ENCODE peak calls at places on chromosomes 6 and 20, in nine cellular contexts. A, B, C, Q, H, G, Y, E and F are unnamed samples.

GRCh38 chr6:33686225-33686742 is 25.2 kb downstream of the UQCC2 start:
- DNase-seq in A (no peak), B (no peak), C (no peak), Q (no peak), H (no peak), G (no peak), Y (no peak), E (no peak), F (no peak)

GRCh38 chr6:136491674-136492235 is 58.5 kb downstream of the MAP7 start:
- DNase-seq in A (no peak), B (no peak), C (no peak), Q (no peak), H (no peak), G (no peak), Y (no peak), E (no peak), F (no peak)

GRCh38 chr6:150195996-150196417 is 53.2 kb downstream of the PPP1R14C start:
- DNase-seq in A (peak; percentile 56), B (no peak), C (no peak), Q (no peak), H (peak; percentile 47), G (no peak), Y (no peak), E (no peak), F (no peak)

GRCh38 chr6:106569444-106569843 is 59.9 kb downstream of the RTN4IP1 start:
- DNase-seq in A (no peak), B (no peak), C (no peak), Q (no peak), H (no peak), G (no peak), Y (no peak), E (no peak), F (no peak)

GRCh38 chr20:59242714-59243626 is 57.4 kb upstream of the EDN3 start:
- DNase-seq in A (no peak), B (no peak), C (no peak), Q (no peak), H (no peak), G (no peak), Y (no peak), E (no peak), F (no peak)

GRCh38 chr6:79605968-79606764 is 25.0 kb upstream of the SH3BGRL2 start:
- DNase-seq in A (no peak), B (no peak), C (no peak), Q (no peak), H (no peak), G (no peak), Y (no peak), E (no peak), F (no peak)

GRCh38 chr20:53866787-53867740 is 203.3 kb downstream of the BCAS1 start:
- DNase-seq in A (no peak), B (no peak), C (no peak), Q (no peak), H (no peak), G (no peak), Y (no peak), E (no peak), F (no peak)

GRCh38 chr20:53748821-53749402 is 155.3 kb upstream of the ZNF217 start:
- DNase-seq in A (no peak), B (no peak), C (no peak), Q (no peak), H (no peak), G (no peak), Y (no peak), E (no peak), F (no peak)

GRCh38 chr6:44012078-44012493 is 115.2 kb downstream of the MRPL14 start:
- DNase-seq in A (peak; percentile 34), B (no peak), C (peak; percentile 57), Q (no peak), H (no peak), G (no peak), Y (no peak), E (peak; percentile 16), F (peak; percentile 90)

GRCh38 chr6:15510536-15511247 is 152.1 kb downstream of the DTNBP1 start:
- DNase-seq in A (no peak), B (no peak), C (peak; percentile 55), Q (no peak), H (no peak), G (no peak), Y (no peak), E (no peak), F (no peak)

GRCh38 chr6:70717038-70717801 is 49.5 kb downstream of the SMAP1 start:
- DNase-seq in A (no peak), B (peak; percentile 2), C (no peak), Q (no peak), H (no peak), G (no peak), Y (no peak), E (peak; percentile 64), F (no peak)

GRCh38 chr6:111980979-111981378 is 72.9 kb upstream of the CCN6 start:
- DNase-seq in A (no peak), B (no peak), C (no peak), Q (no peak), H (no peak), G (no peak), Y (peak; percentile 29), E (no peak), F (no peak)
- TF ChIP-seq POLR2A in A (no peak), B (no peak), C (no peak), Q (no peak), H (no peak), G (no peak), Y (no peak), E (no peak), F (no peak)

DNA sequence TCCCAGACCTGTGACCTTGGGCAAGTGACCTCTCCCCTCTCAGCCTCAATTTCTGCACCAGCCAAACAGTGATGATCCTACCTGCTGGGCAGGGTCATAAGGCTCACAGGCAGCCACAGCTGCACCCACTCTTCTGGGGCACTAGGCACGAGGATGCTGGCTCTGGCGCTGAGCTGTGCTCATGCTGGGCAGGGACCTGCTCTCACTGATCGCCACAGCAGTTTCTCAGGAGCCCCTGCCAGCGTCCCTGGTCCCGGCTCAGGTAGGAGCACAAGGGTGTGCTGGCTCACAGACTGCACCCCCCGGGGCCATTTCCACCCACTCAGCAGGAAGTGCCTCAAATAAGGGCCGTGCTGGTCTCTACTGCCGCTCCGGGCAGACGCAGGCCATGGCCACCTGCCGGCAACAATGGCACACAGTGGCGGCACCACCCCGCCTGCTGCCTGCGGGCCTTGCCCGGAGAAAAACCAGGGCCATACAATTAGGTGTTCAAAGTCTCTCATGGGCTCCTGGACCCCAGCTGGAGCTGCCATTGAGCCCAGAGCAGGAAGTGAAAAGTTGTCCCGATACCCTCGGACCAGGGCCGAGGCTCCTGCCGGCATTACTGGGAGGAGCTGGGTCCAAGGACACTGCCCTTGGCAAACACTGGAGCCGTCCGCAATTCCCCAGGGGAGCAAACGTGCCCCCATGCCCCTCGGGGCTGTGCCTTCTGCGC is 4.6 kb upstream of the CABLES2 start:
- DNase-seq in A (peak; percentile 62), B (no peak), C (no peak), Q (no peak), H (peak; percentile 50), G (peak; percentile 73), Y (no peak), E (no peak), F (no peak)
- TF ChIP-seq POLR2A in A (no peak), B (no peak), C (no peak), Q (no peak), H (peak; percentile 20), G (no peak), Y (no peak), E (no peak), F (no peak)

DNA sequence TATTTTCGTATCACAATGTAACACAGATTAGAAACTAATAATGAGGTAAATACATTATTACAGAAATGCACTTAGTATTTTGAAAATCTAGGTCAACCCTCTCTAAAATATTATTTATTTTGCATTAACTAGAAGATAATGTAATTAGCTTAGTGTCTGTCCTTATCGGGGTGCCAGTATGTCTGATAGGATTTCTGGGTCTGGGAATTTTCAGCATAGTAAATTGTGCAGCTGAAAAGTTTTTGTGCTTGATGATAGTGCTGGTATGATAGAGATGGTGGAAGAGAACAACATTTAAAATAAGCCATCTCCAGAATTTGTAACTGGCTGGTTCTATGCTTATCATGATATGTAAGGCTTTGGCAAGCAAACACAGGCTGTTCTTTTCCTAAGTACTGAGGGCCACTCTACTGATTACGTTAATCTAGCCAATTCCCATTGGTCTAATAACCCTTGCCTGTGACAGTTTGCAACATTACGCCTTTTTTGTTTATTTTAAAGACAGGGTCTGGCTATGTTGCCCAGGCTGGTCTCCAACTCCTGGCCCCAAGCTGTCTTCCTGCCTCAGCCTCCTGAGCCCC is 50.8 kb downstream of the PREP start:
- DNase-seq in A (no peak), B (no peak), C (no peak), Q (no peak), H (no peak), G (no peak), Y (no peak), E (no peak), F (no peak)
- TF ChIP-seq POLR2A in A (no peak), B (no peak), C (no peak), Q (no peak), H (no peak), G (no peak), Y (no peak), E (no peak), F (no peak)

GRCh38 chr6:139590206-139590605 is 215.8 kb upstream of the CITED2 start:
- DNase-seq in A (no peak), B (no peak), C (no peak), Q (no peak), H (peak; percentile 21), G (no peak), Y (no peak), E (no peak), F (no peak)
- TF ChIP-seq POLR2A in A (no peak), B (no peak), C (no peak), Q (no peak), H (no peak), G (no peak), Y (no peak), E (no peak), F (no peak)